ENCODE peak calls at places on chromosomes 12 and 14, in seven cellular contexts. One of them, this sample, is unnamed.

GRCh38 chr14:105314287-105315185 is at the start of gene PACS2:
- DNase-seq in brain microvascular endothelial cell: no peak
- DNase-seq in A549: peak
- DNase-seq in GM23338: peak
- DNase-seq in right cardiac atrium: peak
- DNase-seq in fibroblast of lung: peak
- DNase-seq in caudate nucleus: peak
- DNase-seq in this sample: peak

GRCh38 chr14:36588788-36589187 is 6.4 kb upstream of the NKX2-8 start:
- DNase-seq in brain microvascular endothelial cell: no peak
- DNase-seq in A549: no peak
- DNase-seq in GM23338: no peak
- DNase-seq in right cardiac atrium: no peak
- DNase-seq in fibroblast of lung: no peak
- DNase-seq in caudate nucleus: no peak
- DNase-seq in this sample: no peak

GRCh38 chr14:68987653-68988036 is 8.5 kb upstream of the ACTN1 start:
- DNase-seq in brain microvascular endothelial cell: no peak
- DNase-seq in A549: peak
- DNase-seq in GM23338: peak
- DNase-seq in right cardiac atrium: no peak
- DNase-seq in fibroblast of lung: no peak
- DNase-seq in caudate nucleus: no peak
- DNase-seq in this sample: no peak

GRCh38 chr12:69519871-69520270 is 49.7 kb downstream of the FRS2 start:
- DNase-seq in brain microvascular endothelial cell: no peak
- DNase-seq in A549: no peak
- DNase-seq in GM23338: no peak
- DNase-seq in right cardiac atrium: no peak
- DNase-seq in fibroblast of lung: no peak
- DNase-seq in caudate nucleus: no peak
- DNase-seq in this sample: no peak

GRCh38 chr12:47870175-47870781 is 34.5 kb downstream of the VDR start:
- DNase-seq in brain microvascular endothelial cell: no peak
- DNase-seq in A549: peak
- DNase-seq in GM23338: peak
- DNase-seq in right cardiac atrium: peak
- DNase-seq in fibroblast of lung: peak
- DNase-seq in caudate nucleus: no peak
- DNase-seq in this sample: peak

GRCh38 chr12:67726868-67727267 is 78.3 kb downstream of the DYRK2 start:
- DNase-seq in brain microvascular endothelial cell: no peak
- DNase-seq in A549: no peak
- DNase-seq in GM23338: no peak
- DNase-seq in right cardiac atrium: no peak
- DNase-seq in fibroblast of lung: no peak
- DNase-seq in caudate nucleus: no peak
- DNase-seq in this sample: no peak

GRCh38 chr12:70660620-70661219 is 23.5 kb upstream of the PTPRB start:
- DNase-seq in brain microvascular endothelial cell: peak
- DNase-seq in A549: peak
- DNase-seq in GM23338: no peak
- DNase-seq in right cardiac atrium: peak
- DNase-seq in fibroblast of lung: peak
- DNase-seq in caudate nucleus: no peak
- DNase-seq in this sample: peak

GRCh38 chr14:68137704-68138619 is 318.4 kb downstream of the RAD51B start:
- DNase-seq in brain microvascular endothelial cell: peak
- DNase-seq in A549: peak
- DNase-seq in GM23338: peak
- DNase-seq in right cardiac atrium: peak
- DNase-seq in fibroblast of lung: peak
- DNase-seq in caudate nucleus: peak
- DNase-seq in this sample: peak

GRCh38 chr14:67269338-67270060 is 28.3 kb downstream of the PALS1 start:
- DNase-seq in brain microvascular endothelial cell: peak
- DNase-seq in A549: no peak
- DNase-seq in GM23338: peak
- DNase-seq in right cardiac atrium: no peak
- DNase-seq in fibroblast of lung: peak
- DNase-seq in caudate nucleus: no peak
- DNase-seq in this sample: peak

GRCh38 chr12:53733051-53733812 is 6.0 kb upstream of the CALCOCO1 start:
- DNase-seq in brain microvascular endothelial cell: peak
- DNase-seq in A549: no peak
- DNase-seq in GM23338: no peak
- DNase-seq in right cardiac atrium: no peak
- DNase-seq in fibroblast of lung: no peak
- DNase-seq in caudate nucleus: no peak
- DNase-seq in this sample: no peak

GRCh38 chr12:51027342-51027835 is 1.2 kb upstream of the SLC11A2 start:
- DNase-seq in brain microvascular endothelial cell: no peak
- DNase-seq in A549: no peak
- DNase-seq in GM23338: no peak
- DNase-seq in right cardiac atrium: no peak
- DNase-seq in fibroblast of lung: no peak
- DNase-seq in caudate nucleus: no peak
- DNase-seq in this sample: no peak

DNA sequence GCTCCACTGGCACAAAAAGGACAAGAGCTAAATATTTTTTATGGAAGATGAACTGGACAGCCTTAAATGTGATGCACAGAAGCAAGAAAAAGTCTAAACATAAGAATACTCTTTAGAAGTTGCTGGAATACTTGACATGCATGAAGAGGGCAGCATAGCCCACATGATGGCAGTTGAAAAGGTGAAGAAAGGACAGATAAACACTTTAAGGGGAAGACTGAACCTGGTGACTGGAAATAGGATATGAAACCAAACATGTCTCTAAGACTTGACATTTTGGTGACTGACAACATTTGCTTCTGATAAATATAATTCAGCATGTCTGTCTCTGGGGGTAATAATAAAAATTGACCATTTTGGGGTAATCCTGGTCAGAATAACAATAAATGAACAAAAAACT is 273.1 kb downstream of the CCDC91 start:
- DNase-seq in brain microvascular endothelial cell: no peak
- DNase-seq in A549: no peak
- DNase-seq in GM23338: no peak
- DNase-seq in right cardiac atrium: no peak
- DNase-seq in fibroblast of lung: no peak
- DNase-seq in caudate nucleus: no peak
- DNase-seq in this sample: no peak
- H3K27ac ChIP-seq in brain microvascular endothelial cell: no peak
- H3K27ac ChIP-seq in A549: no peak
- H3K27ac ChIP-seq in GM23338: no peak
- H3K27ac ChIP-seq in right cardiac atrium: no peak
- H3K27ac ChIP-seq in fibroblast of lung: no peak
- H3K27ac ChIP-seq in caudate nucleus: no peak
- H3K27ac ChIP-seq in this sample: no peak

DNA sequence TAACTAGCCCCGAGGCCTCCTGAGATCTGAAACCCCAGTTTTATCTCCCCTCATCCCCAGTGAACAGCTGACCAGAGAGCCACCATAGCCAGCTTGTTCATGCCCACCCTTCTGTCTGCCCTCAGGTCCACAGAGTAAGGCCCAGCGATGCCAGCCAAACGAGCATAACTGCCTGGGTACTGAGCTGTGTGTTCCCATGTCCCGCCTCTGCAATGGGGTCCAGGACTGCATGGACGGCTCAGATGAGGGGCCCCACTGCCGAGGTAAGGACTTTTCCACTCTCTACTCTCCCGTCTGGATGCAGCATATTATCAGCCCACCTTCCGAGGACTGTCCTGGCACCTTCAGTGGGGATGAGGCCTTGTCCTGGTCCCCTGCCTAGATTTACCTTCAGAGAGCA is 6.2 kb downstream of the LRP1-AS start:
- DNase-seq in brain microvascular endothelial cell: no peak
- DNase-seq in A549: no peak
- DNase-seq in GM23338: no peak
- DNase-seq in right cardiac atrium: no peak
- DNase-seq in fibroblast of lung: no peak
- DNase-seq in caudate nucleus: no peak
- DNase-seq in this sample: no peak
- H3K27ac ChIP-seq in brain microvascular endothelial cell: no peak
- H3K27ac ChIP-seq in A549: no peak
- H3K27ac ChIP-seq in GM23338: no peak
- H3K27ac ChIP-seq in right cardiac atrium: no peak
- H3K27ac ChIP-seq in fibroblast of lung: no peak
- H3K27ac ChIP-seq in caudate nucleus: peak
- H3K27ac ChIP-seq in this sample: peak

GRCh38 chr14:99750746-99751450 is 42.3 kb upstream of the EML1 start:
- DNase-seq in brain microvascular endothelial cell: no peak
- DNase-seq in A549: no peak
- DNase-seq in GM23338: no peak
- DNase-seq in right cardiac atrium: peak
- DNase-seq in fibroblast of lung: no peak
- DNase-seq in caudate nucleus: no peak
- DNase-seq in this sample: no peak

GRCh38 chr14:99752486-99753121 is 40.6 kb upstream of the EML1 start:
- DNase-seq in brain microvascular endothelial cell: peak
- DNase-seq in A549: peak
- DNase-seq in GM23338: no peak
- DNase-seq in right cardiac atrium: peak
- DNase-seq in fibroblast of lung: peak
- DNase-seq in caudate nucleus: no peak
- DNase-seq in this sample: peak

GRCh38 chr14:99749763-99750715 is 43.2 kb upstream of the EML1 start:
- DNase-seq in brain microvascular endothelial cell: no peak
- DNase-seq in A549: no peak
- DNase-seq in GM23338: no peak
- DNase-seq in right cardiac atrium: peak
- DNase-seq in fibroblast of lung: no peak
- DNase-seq in caudate nucleus: no peak
- DNase-seq in this sample: peak

GRCh38 chr14:99753225-99754140 is 39.7 kb upstream of the EML1 start:
- DNase-seq in brain microvascular endothelial cell: no peak
- DNase-seq in A549: no peak
- DNase-seq in GM23338: peak
- DNase-seq in right cardiac atrium: peak
- DNase-seq in fibroblast of lung: no peak
- DNase-seq in caudate nucleus: no peak
- DNase-seq in this sample: peak

DNA sequence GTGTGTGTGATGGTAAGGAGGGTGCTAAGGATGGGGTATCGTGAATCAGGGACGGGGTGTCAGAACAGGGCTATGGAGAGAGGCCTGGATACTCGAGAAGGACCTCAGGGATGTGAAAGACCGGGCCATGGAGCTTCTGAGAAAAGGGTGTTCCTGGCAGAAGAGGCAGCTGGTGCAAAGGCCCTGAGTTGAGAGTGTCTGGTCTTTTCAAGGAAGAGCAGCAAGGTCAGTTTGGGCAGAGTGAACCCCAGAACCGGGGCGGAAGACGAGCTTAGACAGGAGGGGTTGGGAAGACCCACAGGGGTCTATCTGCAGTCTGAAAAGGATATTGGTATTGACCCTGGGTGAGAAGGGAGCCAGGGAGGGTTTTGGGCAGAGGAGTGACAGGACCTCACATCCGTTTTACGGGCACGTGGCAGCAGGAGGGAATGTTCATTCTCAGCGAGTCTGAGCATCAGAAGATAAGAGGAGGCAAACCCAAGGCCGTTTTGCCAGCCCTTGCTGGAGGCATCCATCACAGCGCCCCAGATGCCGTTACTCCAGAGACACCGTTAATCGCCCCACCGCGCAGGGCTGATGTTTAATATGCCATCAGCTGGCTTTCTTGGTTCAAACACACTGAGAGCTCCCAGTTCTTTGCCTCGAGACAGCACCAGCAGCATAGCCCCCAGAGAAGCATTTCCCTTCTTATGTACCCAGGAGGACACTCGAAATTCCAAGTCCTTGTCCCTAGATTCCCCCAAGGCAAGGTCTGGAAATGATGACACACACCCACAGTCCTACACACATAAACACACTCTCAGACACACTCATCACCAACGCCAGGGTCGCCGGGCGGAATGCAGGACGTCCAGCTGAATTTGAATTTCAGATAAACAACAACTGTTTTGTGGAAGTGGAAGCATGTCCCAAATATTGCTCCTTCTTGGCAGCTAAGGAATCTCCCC is 41.4 kb upstream of the EML1 start:
- DNase-seq in brain microvascular endothelial cell: no peak
- DNase-seq in A549: no peak
- DNase-seq in GM23338: no peak
- DNase-seq in right cardiac atrium: peak
- DNase-seq in fibroblast of lung: no peak
- DNase-seq in caudate nucleus: no peak
- DNase-seq in this sample: peak
- H3K27ac ChIP-seq in brain microvascular endothelial cell: peak
- H3K27ac ChIP-seq in A549: peak
- H3K27ac ChIP-seq in GM23338: no peak
- H3K27ac ChIP-seq in right cardiac atrium: peak
- H3K27ac ChIP-seq in fibroblast of lung: peak
- H3K27ac ChIP-seq in caudate nucleus: no peak
- H3K27ac ChIP-seq in this sample: peak

DNA sequence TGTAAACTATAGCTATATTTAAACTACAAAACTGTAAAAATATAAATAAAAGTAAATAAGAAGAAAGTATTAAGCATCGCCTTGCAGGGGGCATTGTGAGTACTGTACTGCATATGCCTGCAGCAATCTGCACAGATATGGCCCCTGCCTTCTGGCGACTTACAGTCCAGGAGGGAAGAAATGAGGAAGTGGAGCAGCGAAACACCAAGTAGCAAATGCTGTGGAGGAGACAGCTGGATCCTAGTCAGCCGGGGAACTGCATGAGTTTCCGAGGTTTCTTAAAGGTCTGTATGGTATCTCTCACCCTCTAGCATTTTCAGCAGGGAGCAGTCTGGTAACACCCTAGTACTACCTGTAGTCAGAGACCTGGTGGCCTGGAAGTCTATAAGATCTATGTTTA is 256.9 kb downstream of the CACNA1C start:
- DNase-seq in brain microvascular endothelial cell: no peak
- DNase-seq in A549: no peak
- DNase-seq in GM23338: no peak
- DNase-seq in right cardiac atrium: no peak
- DNase-seq in fibroblast of lung: no peak
- DNase-seq in caudate nucleus: no peak
- DNase-seq in this sample: no peak
- H3K27ac ChIP-seq in brain microvascular endothelial cell: no peak
- H3K27ac ChIP-seq in A549: no peak
- H3K27ac ChIP-seq in GM23338: no peak
- H3K27ac ChIP-seq in right cardiac atrium: no peak
- H3K27ac ChIP-seq in fibroblast of lung: no peak
- H3K27ac ChIP-seq in caudate nucleus: no peak
- H3K27ac ChIP-seq in this sample: no peak

DNA sequence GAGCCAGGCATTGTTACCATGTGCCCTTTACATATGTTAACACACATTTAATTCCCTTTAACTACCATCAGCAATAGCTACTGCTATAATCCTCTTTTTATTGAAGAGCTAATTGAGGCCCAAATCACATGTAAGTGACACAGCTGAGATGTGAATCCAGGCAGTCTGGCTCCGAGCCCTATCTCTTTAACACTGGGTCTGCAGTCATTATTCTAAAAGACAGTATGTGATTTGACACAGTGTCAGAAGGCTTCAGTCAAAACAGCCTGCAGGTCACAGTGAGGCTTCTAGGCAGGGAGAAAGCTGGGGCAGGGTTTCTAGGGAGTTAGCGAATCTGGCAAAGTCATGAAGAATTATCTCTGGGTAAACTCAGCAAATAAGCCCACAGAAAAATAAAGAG is 148.2 kb downstream of the KIF21A start:
- DNase-seq in brain microvascular endothelial cell: no peak
- DNase-seq in A549: no peak
- DNase-seq in GM23338: no peak
- DNase-seq in right cardiac atrium: peak
- DNase-seq in fibroblast of lung: no peak
- DNase-seq in caudate nucleus: no peak
- DNase-seq in this sample: no peak
- H3K27ac ChIP-seq in brain microvascular endothelial cell: no peak
- H3K27ac ChIP-seq in A549: no peak
- H3K27ac ChIP-seq in GM23338: no peak
- H3K27ac ChIP-seq in right cardiac atrium: peak
- H3K27ac ChIP-seq in fibroblast of lung: no peak
- H3K27ac ChIP-seq in caudate nucleus: no peak
- H3K27ac ChIP-seq in this sample: no peak

This sample was measured in GM23248.